ENCODE peak calls at places on chromosomes 3 and 15, in six cellular contexts. H is GM13976, M is H9, W is mucosa of descending colon, A is GM10248, E is HFFc6. Y is an unnamed sample.

GRCh38 chr3:49650651-49651050 is 23.5 kb upstream of the APEH start:
- DNase-seq in M (no peak), H (no peak), E (no peak), W (peak), A (no peak), Y (no peak)

GRCh38 chr3:164779816-164780215 is 298.5 kb downstream of the SI start:
- DNase-seq in M (no peak), W (no peak), E (no peak), H (no peak), A (no peak), Y (no peak)

GRCh38 chr3:14466179-14466903 is 63.9 kb downstream of the SLC6A6 start:
- DNase-seq in W (no peak), A (no peak), E (no peak), M (no peak), H (no peak), Y (no peak)

GRCh38 chr3:45785626-45786150 is 10.6 kb downstream of the SLC6A20 start:
- DNase-seq in A (no peak), W (no peak), E (no peak), M (no peak), H (no peak), Y (no peak)

GRCh38 chr15:87735536-87735935 is 521.0 kb downstream of the NTRK3 start:
- DNase-seq in W (no peak), A (no peak), H (no peak), M (no peak), E (no peak), Y (no peak)

GRCh38 chr15:42118650-42119531 is 24.5 kb upstream of the PLA2G4D start:
- DNase-seq in M (no peak), A (no peak), W (no peak), E (no peak), H (no peak), Y (no peak)

GRCh38 chr15:45522931-45523331 is 376 bp upstream of the SLC30A4 start:
- DNase-seq in E (peak), H (peak), A (no peak), M (peak), W (no peak), Y (no peak)

GRCh38 chr15:32956006-32956405 is 238.2 kb downstream of the GREM1 start:
- DNase-seq in E (peak), H (peak), W (no peak), A (peak), M (peak), Y (no peak)

GRCh38 chr3:54858386-54858785 is 69.5 kb downstream of the LRTM1 start:
- DNase-seq in H (no peak), W (no peak), E (no peak), A (no peak), M (no peak), Y (no peak)

DNA sequence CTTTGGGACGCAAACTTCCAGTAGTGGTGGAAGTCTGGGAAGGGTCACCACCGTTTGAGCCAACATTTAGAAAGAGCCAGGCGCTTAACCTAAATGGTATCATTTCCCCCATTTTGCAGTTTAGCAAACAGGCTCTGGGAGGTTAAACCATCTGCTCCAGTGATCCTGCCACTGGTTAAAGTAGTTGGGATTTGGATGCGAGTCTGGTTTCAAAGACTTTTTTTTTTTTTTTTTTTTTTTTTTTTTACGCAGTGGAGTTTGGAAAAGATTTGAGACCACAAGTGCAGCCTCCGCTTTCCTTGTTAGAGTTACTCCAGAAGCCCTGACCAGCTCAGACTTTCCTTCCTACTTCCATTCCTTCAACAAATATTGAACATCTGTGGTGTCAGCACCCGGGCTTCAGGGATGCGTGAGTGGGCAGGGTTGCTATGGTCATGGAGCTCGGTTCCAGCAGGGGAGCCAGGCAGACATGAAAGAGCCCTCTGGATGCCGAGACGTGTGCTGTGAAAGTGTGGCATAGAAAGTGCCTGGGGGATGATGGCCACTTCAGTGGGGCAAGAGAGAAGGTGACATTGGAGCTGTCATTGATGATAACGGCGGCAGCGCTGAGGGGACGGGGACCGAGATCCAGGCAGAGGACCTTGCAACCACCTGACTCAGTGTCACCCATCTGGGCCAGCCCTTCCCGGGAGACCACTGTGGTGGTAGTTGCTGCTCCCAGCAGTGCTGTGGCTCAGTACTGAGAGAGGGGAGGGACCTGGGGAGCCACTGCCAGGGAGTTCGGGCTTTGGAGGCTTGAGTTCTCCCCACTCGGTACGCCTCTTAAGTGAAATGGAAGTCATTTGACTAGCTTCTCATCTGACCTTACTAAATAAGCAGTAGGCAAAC is 1.1 kb upstream of the RNU6-1 start:
- DNase-seq in E (peak), W (no peak), H (peak), A (peak), M (no peak), Y (no peak)
- TF ChIP-seq CTCF in E (no peak), W (no peak), H (no peak), A (no peak), M (no peak), Y (peak)

GRCh38 chr3:150747909-150748568 is 14.9 kb downstream of the SIAH2 start:
- DNase-seq in M (no peak), A (no peak), E (peak), H (no peak), W (no peak), Y (no peak)
- TF ChIP-seq CTCF in M (no peak), A (no peak), E (no peak), H (no peak), W (no peak), Y (no peak)

GRCh38 chr3:191136347-191136746 is 62.7 kb upstream of the OSTN start:
- DNase-seq in E (peak), A (peak), W (no peak), M (no peak), H (peak), Y (no peak)
- TF ChIP-seq CTCF in E (peak), A (peak), W (no peak), M (peak), H (peak), Y (peak)

DNA sequence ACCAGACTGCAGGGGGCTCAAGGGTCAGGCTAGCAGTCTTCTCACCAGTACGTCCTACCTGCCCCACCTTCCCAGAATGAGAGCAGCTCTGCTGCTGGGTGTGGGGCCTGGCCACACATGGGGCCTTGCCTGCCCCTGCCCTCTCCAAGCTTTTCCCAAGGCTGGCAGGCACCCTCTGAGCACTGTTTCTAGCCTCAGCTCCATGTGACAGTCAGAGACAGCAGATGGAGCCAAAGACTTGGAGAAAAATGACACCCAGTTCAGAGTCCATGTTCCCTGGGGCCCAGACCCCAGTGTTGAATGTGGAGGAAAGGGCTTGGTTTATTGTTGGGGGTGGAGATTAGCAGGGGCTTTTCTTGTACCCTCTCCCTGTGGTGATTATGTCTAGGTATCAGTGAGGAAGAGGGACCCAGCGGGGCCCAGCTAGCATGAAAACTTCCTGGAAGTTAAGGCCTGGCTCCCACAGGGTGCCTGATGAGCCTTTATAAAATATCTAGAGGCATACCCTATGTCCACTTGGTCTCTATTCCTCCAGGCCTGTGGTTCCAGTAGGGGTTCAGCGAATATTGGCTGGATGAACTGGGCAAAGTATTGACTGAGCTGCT is 153.8 kb downstream of the EEFSEC start:
- DNase-seq in A (no peak), M (peak), W (no peak), E (no peak), H (no peak), Y (no peak)
- TF ChIP-seq CTCF in A (peak), M (peak), W (no peak), E (peak), H (no peak), Y (peak)

GRCh38 chr15:50358805-50359204 is 3.8 kb upstream of the GABPB1 start:
- DNase-seq in E (peak), W (no peak), H (peak), A (peak), M (peak), Y (no peak)
- TF ChIP-seq CTCF in E (peak), W (no peak), H (peak), A (peak), M (peak), Y (peak)